ENCODE peak calls at places on chromosomes 1 and 21, in four cellular contexts. D is cardiac fibroblast, S is endothelial cell, L is NCI-H748 treated with DMSO at 0.1 percent for 48 hours. F is an unnamed sample.

GRCh38 chr21:18877932-18878331 is 474.3 kb upstream of the TMPRSS15 start:
- DNase-seq in D (no peak), S (no peak), L (no peak), F (no peak)

GRCh38 chr1:218361298-218362065 is 16.3 kb downstream of the TGFB2 start:
- DNase-seq in D (peak), S (peak), L (peak), F (peak)

GRCh38 chr1:43978551-43979260 is at the start of gene B4GALT2:
- DNase-seq in D (peak), S (peak), L (peak), F (no peak)

GRCh38 chr1:228058172-228058980 is 24.1 kb upstream of the ARF1 start:
- DNase-seq in D (no peak), S (no peak), L (no peak), F (no peak)

GRCh38 chr1:84883286-84883685 is 9.7 kb downstream of the LPAR3 start:
- DNase-seq in D (peak), S (no peak), L (no peak), F (peak)

GRCh38 chr1:106952766-106953165 is 103.7 kb upstream of the PRMT6 start:
- DNase-seq in D (no peak), S (no peak), L (no peak), F (no peak)

GRCh38 chr1:55214214-55214902 is 806 bp downstream of the USP24 start:
- DNase-seq in D (peak), S (peak), L (peak), F (no peak)

GRCh38 chr1:238139713-238140112 is 249.0 kb upstream of the ZP4 start:
- DNase-seq in D (no peak), S (no peak), L (no peak), F (no peak)

GRCh38 chr1:18999287-18999852 is 42.9 kb upstream of the IFFO2 start:
- DNase-seq in D (peak), S (no peak), L (no peak), F (no peak)

GRCh38 chr1:114671011-114671938 is 1.4 kb upstream of the DENND2C start:
- DNase-seq in D (peak), S (no peak), L (peak), F (peak)

F was measured in HTR-8/SVneo.